ENCODE peak calls at places on chromosomes 5 and 9, in six cellular contexts. One of them, this sample, is unnamed.

GRCh38 chr5:2756211-2756746 is 4.8 kb upstream of the IRX2 start:
- DNase-seq in keratinocyte: no peak
- DNase-seq in lower lobe of right lung: peak
- DNase-seq in stomach: peak
- DNase-seq in colonic mucosa: no peak
- DNase-seq in body of pancreas: no peak
- DNase-seq in this sample: peak

GRCh38 chr5:59656351-59657254 is 236.9 kb downstream of the PDE4D start:
- DNase-seq in lower lobe of right lung: no peak
- DNase-seq in stomach: no peak
- DNase-seq in body of pancreas: no peak
- DNase-seq in keratinocyte: no peak
- DNase-seq in colonic mucosa: no peak
- DNase-seq in this sample: no peak

GRCh38 chr9:131657890-131658752 is 81.8 kb downstream of the RAPGEF1 start:
- DNase-seq in colonic mucosa: no peak
- DNase-seq in body of pancreas: peak
- DNase-seq in lower lobe of right lung: no peak
- DNase-seq in stomach: no peak
- DNase-seq in keratinocyte: no peak
- DNase-seq in this sample: no peak

GRCh38 chr5:179361204-179361603 is 15.9 kb upstream of the ADAMTS2 start:
- DNase-seq in body of pancreas: no peak
- DNase-seq in colonic mucosa: no peak
- DNase-seq in stomach: no peak
- DNase-seq in lower lobe of right lung: no peak
- DNase-seq in keratinocyte: no peak
- DNase-seq in this sample: no peak

GRCh38 chr5:151150484-151151262 is 6.9 kb downstream of the ANXA6 start:
- DNase-seq in keratinocyte: no peak
- DNase-seq in lower lobe of right lung: peak
- DNase-seq in body of pancreas: peak
- DNase-seq in colonic mucosa: peak
- DNase-seq in stomach: peak
- DNase-seq in this sample: no peak

GRCh38 chr5:145811834-145812625 is 23.1 kb downstream of the PRELID2 start:
- DNase-seq in colonic mucosa: no peak
- DNase-seq in body of pancreas: peak
- DNase-seq in keratinocyte: no peak
- DNase-seq in stomach: no peak
- DNase-seq in lower lobe of right lung: no peak
- DNase-seq in this sample: no peak

GRCh38 chr5:76791461-76791860 is 27.4 kb upstream of the F2RL1 start:
- DNase-seq in keratinocyte: no peak
- DNase-seq in stomach: no peak
- DNase-seq in body of pancreas: no peak
- DNase-seq in colonic mucosa: no peak
- DNase-seq in lower lobe of right lung: no peak
- DNase-seq in this sample: no peak

GRCh38 chr5:127615916-127616315 is 33.0 kb upstream of the CTXN3 start:
- DNase-seq in lower lobe of right lung: no peak
- DNase-seq in body of pancreas: no peak
- DNase-seq in keratinocyte: no peak
- DNase-seq in stomach: no peak
- DNase-seq in colonic mucosa: no peak
- DNase-seq in this sample: no peak

GRCh38 chr9:134239939-134240338 is 75.6 kb upstream of the RNU6ATAC start:
- DNase-seq in body of pancreas: no peak
- DNase-seq in stomach: no peak
- DNase-seq in lower lobe of right lung: no peak
- DNase-seq in colonic mucosa: no peak
- DNase-seq in keratinocyte: no peak
- DNase-seq in this sample: no peak

GRCh38 chr5:174645677-174646076 is 78.7 kb upstream of the MSX2 start:
- DNase-seq in colonic mucosa: no peak
- DNase-seq in stomach: no peak
- DNase-seq in body of pancreas: no peak
- DNase-seq in lower lobe of right lung: no peak
- DNase-seq in keratinocyte: no peak
- DNase-seq in this sample: no peak

GRCh38 chr5:142800776-142801494 is 30.8 kb downstream of the ARHGAP26 start:
- DNase-seq in stomach: no peak
- DNase-seq in lower lobe of right lung: no peak
- DNase-seq in keratinocyte: no peak
- DNase-seq in body of pancreas: no peak
- DNase-seq in colonic mucosa: no peak
- DNase-seq in this sample: no peak

GRCh38 chr5:118095100-118095499 is 893.2 kb downstream of the DTWD2 start:
- DNase-seq in body of pancreas: no peak
- DNase-seq in keratinocyte: no peak
- DNase-seq in lower lobe of right lung: no peak
- DNase-seq in stomach: no peak
- DNase-seq in colonic mucosa: no peak
- DNase-seq in this sample: no peak

GRCh38 chr9:14344846-14345585 is 31.1 kb upstream of the NFIB start:
- DNase-seq in lower lobe of right lung: no peak
- DNase-seq in colonic mucosa: no peak
- DNase-seq in body of pancreas: no peak
- DNase-seq in keratinocyte: no peak
- DNase-seq in stomach: no peak
- DNase-seq in this sample: no peak

GRCh38 chr5:65811004-65811403 is 89.0 kb downstream of the NLN start:
- DNase-seq in lower lobe of right lung: no peak
- DNase-seq in stomach: no peak
- DNase-seq in body of pancreas: no peak
- DNase-seq in colonic mucosa: peak
- DNase-seq in keratinocyte: no peak
- DNase-seq in this sample: no peak

GRCh38 chr9:127509955-127510299 is 58.6 kb downstream of the LRSAM1 start:
- DNase-seq in stomach: no peak
- DNase-seq in colonic mucosa: no peak
- DNase-seq in body of pancreas: no peak
- DNase-seq in keratinocyte: no peak
- DNase-seq in lower lobe of right lung: no peak
- DNase-seq in this sample: peak

GRCh38 chr9:121651295-121652036 is at the start of gene DAB2IP:
- DNase-seq in body of pancreas: peak
- DNase-seq in lower lobe of right lung: no peak
- DNase-seq in colonic mucosa: peak
- DNase-seq in stomach: peak
- DNase-seq in keratinocyte: no peak
- DNase-seq in this sample: peak

GRCh38 chr9:13378171-13378570 is 98.7 kb upstream of the MPDZ start:
- DNase-seq in colonic mucosa: no peak
- DNase-seq in lower lobe of right lung: no peak
- DNase-seq in stomach: no peak
- DNase-seq in body of pancreas: no peak
- DNase-seq in keratinocyte: no peak
- DNase-seq in this sample: no peak

GRCh38 chr9:135165756-135166519 is 78.5 kb downstream of the OLFM1 start:
- DNase-seq in keratinocyte: no peak
- DNase-seq in stomach: no peak
- DNase-seq in colonic mucosa: no peak
- DNase-seq in lower lobe of right lung: no peak
- DNase-seq in body of pancreas: no peak
- DNase-seq in this sample: no peak

GRCh38 chr5:170408866-170409265 is 19.7 kb upstream of the KCNMB1 start:
- DNase-seq in lower lobe of right lung: no peak
- DNase-seq in keratinocyte: no peak
- DNase-seq in colonic mucosa: no peak
- DNase-seq in body of pancreas: no peak
- DNase-seq in stomach: no peak
- DNase-seq in this sample: no peak

GRCh38 chr9:36415822-36416515 is 15.9 kb upstream of the RNF38 start:
- DNase-seq in keratinocyte: no peak
- DNase-seq in body of pancreas: no peak
- DNase-seq in colonic mucosa: no peak
- DNase-seq in stomach: no peak
- DNase-seq in lower lobe of right lung: no peak
- DNase-seq in this sample: no peak

GRCh38 chr5:81749562-81750307 is 1.2 kb downstream of the SSBP2 start:
- DNase-seq in keratinocyte: no peak
- DNase-seq in lower lobe of right lung: peak
- DNase-seq in stomach: peak
- DNase-seq in body of pancreas: peak
- DNase-seq in colonic mucosa: peak
- DNase-seq in this sample: peak

GRCh38 chr5:169350016-169350415 is 49.1 kb upstream of the SLIT3 start:
- DNase-seq in keratinocyte: peak
- DNase-seq in colonic mucosa: no peak
- DNase-seq in stomach: no peak
- DNase-seq in body of pancreas: no peak
- DNase-seq in lower lobe of right lung: no peak
- DNase-seq in this sample: no peak

GRCh38 chr9:1373445-1373844 is 323.3 kb downstream of the DMRT2 start:
- DNase-seq in keratinocyte: no peak
- DNase-seq in stomach: no peak
- DNase-seq in body of pancreas: no peak
- DNase-seq in colonic mucosa: no peak
- DNase-seq in lower lobe of right lung: no peak
- DNase-seq in this sample: no peak

GRCh38 chr5:178359738-178360137 is 127.1 kb upstream of the PHYKPL start:
- DNase-seq in body of pancreas: no peak
- DNase-seq in keratinocyte: no peak
- DNase-seq in lower lobe of right lung: peak
- DNase-seq in stomach: no peak
- DNase-seq in colonic mucosa: no peak
- DNase-seq in this sample: no peak

DNA sequence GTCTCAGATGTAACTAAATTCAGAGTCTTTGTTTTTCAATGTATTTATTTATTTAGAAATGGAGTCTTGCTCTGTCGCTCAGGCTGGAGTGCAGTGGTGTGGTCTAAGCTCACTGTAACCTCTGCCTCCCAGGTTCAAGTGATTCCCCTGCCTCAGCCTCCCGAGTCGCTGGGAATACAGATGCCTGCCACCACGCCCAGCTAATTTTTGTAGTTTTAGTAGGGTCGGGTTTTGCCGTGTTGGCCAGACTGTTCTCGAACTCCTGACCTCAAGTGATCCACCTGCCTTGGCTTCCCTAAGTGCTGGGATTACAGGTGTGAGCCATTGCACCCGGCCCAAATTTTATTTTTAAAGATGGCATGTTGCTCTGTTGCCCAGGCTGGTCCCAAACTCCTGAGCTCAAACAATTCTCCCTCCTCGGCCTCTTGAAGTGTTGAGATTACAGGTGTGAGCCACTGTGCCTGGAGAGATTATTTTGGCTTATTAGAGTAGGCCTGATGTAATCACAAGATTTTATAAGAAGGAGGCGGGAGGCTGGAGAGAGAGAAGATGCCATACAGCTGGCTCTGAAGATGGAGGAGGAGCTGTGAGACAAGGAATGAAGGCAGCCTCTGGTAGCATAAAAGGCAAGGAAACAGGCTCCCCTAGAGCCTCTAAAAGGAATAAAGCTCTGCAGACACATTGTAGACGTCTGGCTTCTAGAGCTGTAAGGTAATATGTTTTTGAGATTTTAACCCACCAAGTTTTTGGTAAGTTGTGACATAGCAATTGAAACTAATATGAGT is 12.9 kb upstream of the KLF9 start:
- DNase-seq in stomach: no peak
- DNase-seq in keratinocyte: no peak
- DNase-seq in colonic mucosa: no peak
- DNase-seq in body of pancreas: no peak
- DNase-seq in lower lobe of right lung: no peak
- DNase-seq in this sample: no peak
- TF ChIP-seq CTCF in stomach: no peak
- TF ChIP-seq CTCF in keratinocyte: no peak
- TF ChIP-seq CTCF in colonic mucosa: no peak
- TF ChIP-seq CTCF in body of pancreas: no peak
- TF ChIP-seq CTCF in lower lobe of right lung: no peak
- TF ChIP-seq CTCF in this sample: peak

DNA sequence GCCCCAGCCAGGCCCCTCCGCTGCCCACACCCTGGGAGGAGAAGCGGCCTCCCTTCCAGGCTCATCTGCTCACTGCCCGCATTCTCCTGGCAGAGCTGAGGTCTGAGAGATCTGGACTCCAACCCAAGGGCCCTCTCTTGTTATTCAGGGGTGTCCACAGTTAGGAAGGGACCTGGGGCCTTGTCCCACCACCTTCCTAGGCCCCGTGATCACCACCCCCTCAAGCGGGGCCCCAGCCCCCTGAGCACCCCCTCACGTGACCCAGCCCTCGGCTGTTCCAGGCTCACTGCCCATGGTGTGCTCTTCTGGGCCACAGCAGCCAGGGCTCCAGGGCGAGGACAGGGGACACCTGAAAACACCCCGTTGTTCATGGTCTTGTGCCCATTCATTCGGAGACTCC is 48.7 kb downstream of the NEURL1B start:
- DNase-seq in lower lobe of right lung: no peak
- DNase-seq in body of pancreas: no peak
- DNase-seq in colonic mucosa: no peak
- DNase-seq in stomach: no peak
- DNase-seq in keratinocyte: no peak
- DNase-seq in this sample: no peak
- H3K27ac ChIP-seq in lower lobe of right lung: peak
- H3K27ac ChIP-seq in body of pancreas: peak
- H3K27ac ChIP-seq in colonic mucosa: peak
- H3K27ac ChIP-seq in stomach: peak
- H3K27ac ChIP-seq in keratinocyte: no peak
- H3K27ac ChIP-seq in this sample: no peak

GRCh38 chr9:65426231-65426630 is 141.2 kb upstream of the FOXD4L5 start:
- DNase-seq in colonic mucosa: no peak
- DNase-seq in keratinocyte: no peak
- DNase-seq in body of pancreas: no peak
- DNase-seq in stomach: no peak
- DNase-seq in lower lobe of right lung: no peak
- DNase-seq in this sample: peak
- H3K4me3 ChIP-seq in colonic mucosa: no peak
- H3K4me3 ChIP-seq in keratinocyte: no peak
- H3K4me3 ChIP-seq in body of pancreas: no peak
- H3K4me3 ChIP-seq in stomach: no peak
- H3K4me3 ChIP-seq in lower lobe of right lung: no peak
- H3K4me3 ChIP-seq in this sample: no peak

GRCh38 chr5:43042626-43043399 is 2.7 kb upstream of the ANXA2R start:
- DNase-seq in colonic mucosa: peak
- DNase-seq in lower lobe of right lung: peak
- DNase-seq in stomach: peak
- DNase-seq in keratinocyte: no peak
- DNase-seq in body of pancreas: peak
- DNase-seq in this sample: peak
- TF ChIP-seq CTCF in colonic mucosa: no peak
- TF ChIP-seq CTCF in lower lobe of right lung: peak
- TF ChIP-seq CTCF in stomach: peak
- TF ChIP-seq CTCF in keratinocyte: peak
- TF ChIP-seq CTCF in body of pancreas: no peak
- TF ChIP-seq CTCF in this sample: no peak

GRCh38 chr9:107547772-107548297 is 58.3 kb upstream of the KLF4 start:
- DNase-seq in colonic mucosa: no peak
- DNase-seq in keratinocyte: no peak
- DNase-seq in stomach: no peak
- DNase-seq in lower lobe of right lung: no peak
- DNase-seq in body of pancreas: peak
- DNase-seq in this sample: no peak
- H3K27ac ChIP-seq in colonic mucosa: no peak
- H3K27ac ChIP-seq in keratinocyte: peak
- H3K27ac ChIP-seq in stomach: peak
- H3K27ac ChIP-seq in lower lobe of right lung: peak
- H3K27ac ChIP-seq in body of pancreas: no peak
- H3K27ac ChIP-seq in this sample: peak